ENCODE peak calls at places on chromosomes 7 and 10, in ten cellular contexts. One of them, this sample, is unnamed.

GRCh38 chr10:102916173-102916572 is 1.9 kb upstream of the CNNM2 start:
- DNase-seq in NCI-H1092 treated with DMSO at 0.1 percent for 48 hours: no peak
- DNase-seq in GM23338: no peak
- DNase-seq in NCI-H748 treated with DMSO at 0.1 percent for 48 hours: no peak
- DNase-seq in effector memory CD8-positive, alpha-beta T cell: no peak
- DNase-seq in lung microvascular endothelial cell: no peak
- DNase-seq in retinal pigment epithelial cell: no peak
- DNase-seq in IMR-90: no peak
- DNase-seq in uterus: no peak
- DNase-seq in breast epithelium: no peak
- DNase-seq in this sample: no peak

GRCh38 chr7:54841772-54842707 is 83.0 kb upstream of the SEC61G start:
- DNase-seq in NCI-H1092 treated with DMSO at 0.1 percent for 48 hours: peak; percentile 11
- DNase-seq in GM23338: peak; percentile 66
- DNase-seq in NCI-H748 treated with DMSO at 0.1 percent for 48 hours: no peak
- DNase-seq in effector memory CD8-positive, alpha-beta T cell: no peak
- DNase-seq in lung microvascular endothelial cell: peak; percentile 57
- DNase-seq in retinal pigment epithelial cell: no peak
- DNase-seq in IMR-90: peak; percentile 95
- DNase-seq in uterus: no peak
- DNase-seq in breast epithelium: no peak
- DNase-seq in this sample: no peak

GRCh38 chr7:43465581-43466554 is 117.0 kb upstream of the STK17A start:
- DNase-seq in NCI-H1092 treated with DMSO at 0.1 percent for 48 hours: no peak
- DNase-seq in GM23338: no peak
- DNase-seq in NCI-H748 treated with DMSO at 0.1 percent for 48 hours: no peak
- DNase-seq in effector memory CD8-positive, alpha-beta T cell: no peak
- DNase-seq in lung microvascular endothelial cell: no peak
- DNase-seq in retinal pigment epithelial cell: no peak
- DNase-seq in IMR-90: peak; percentile 8
- DNase-seq in uterus: no peak
- DNase-seq in breast epithelium: no peak
- DNase-seq in this sample: no peak

GRCh38 chr7:49852619-49853462 is 79.4 kb downstream of the VWC2 start:
- DNase-seq in NCI-H1092 treated with DMSO at 0.1 percent for 48 hours: peak; percentile 29
- DNase-seq in GM23338: peak; percentile 89
- DNase-seq in NCI-H748 treated with DMSO at 0.1 percent for 48 hours: peak; percentile 51
- DNase-seq in effector memory CD8-positive, alpha-beta T cell: no peak
- DNase-seq in lung microvascular endothelial cell: peak; percentile 7
- DNase-seq in retinal pigment epithelial cell: peak; percentile 2
- DNase-seq in IMR-90: peak; percentile 12
- DNase-seq in uterus: peak; percentile 26
- DNase-seq in breast epithelium: no peak
- DNase-seq in this sample: peak; percentile 6

GRCh38 chr7:114862406-114862805 is 59.5 kb upstream of the MDFIC start:
- DNase-seq in NCI-H1092 treated with DMSO at 0.1 percent for 48 hours: no peak
- DNase-seq in GM23338: no peak
- DNase-seq in NCI-H748 treated with DMSO at 0.1 percent for 48 hours: no peak
- DNase-seq in effector memory CD8-positive, alpha-beta T cell: no peak
- DNase-seq in lung microvascular endothelial cell: peak; percentile 88
- DNase-seq in retinal pigment epithelial cell: no peak
- DNase-seq in IMR-90: no peak
- DNase-seq in uterus: no peak
- DNase-seq in breast epithelium: no peak
- DNase-seq in this sample: no peak

GRCh38 chr7:41169307-41169706 is 533.6 kb downstream of the INHBA start:
- DNase-seq in NCI-H1092 treated with DMSO at 0.1 percent for 48 hours: no peak
- DNase-seq in GM23338: no peak
- DNase-seq in NCI-H748 treated with DMSO at 0.1 percent for 48 hours: no peak
- DNase-seq in effector memory CD8-positive, alpha-beta T cell: no peak
- DNase-seq in lung microvascular endothelial cell: peak; percentile 14
- DNase-seq in retinal pigment epithelial cell: no peak
- DNase-seq in IMR-90: peak; percentile 36
- DNase-seq in uterus: no peak
- DNase-seq in breast epithelium: no peak
- DNase-seq in this sample: no peak

GRCh38 chr7:66664590-66665293 is 36.1 kb downstream of the KCTD7 start:
- DNase-seq in NCI-H1092 treated with DMSO at 0.1 percent for 48 hours: no peak
- DNase-seq in GM23338: peak; percentile 24
- DNase-seq in NCI-H748 treated with DMSO at 0.1 percent for 48 hours: no peak
- DNase-seq in effector memory CD8-positive, alpha-beta T cell: no peak
- DNase-seq in lung microvascular endothelial cell: peak; percentile 70
- DNase-seq in retinal pigment epithelial cell: no peak
- DNase-seq in IMR-90: no peak
- DNase-seq in uterus: no peak
- DNase-seq in breast epithelium: no peak
- DNase-seq in this sample: no peak

GRCh38 chr7:73606801-73607691 is 17.3 kb downstream of the MLXIPL start:
- DNase-seq in NCI-H1092 treated with DMSO at 0.1 percent for 48 hours: peak; percentile 33
- DNase-seq in GM23338: peak; percentile 96
- DNase-seq in NCI-H748 treated with DMSO at 0.1 percent for 48 hours: peak; percentile 25
- DNase-seq in effector memory CD8-positive, alpha-beta T cell: peak; percentile 68
- DNase-seq in lung microvascular endothelial cell: peak; percentile 55
- DNase-seq in retinal pigment epithelial cell: no peak
- DNase-seq in IMR-90: peak; percentile 10
- DNase-seq in uterus: peak; percentile 46
- DNase-seq in breast epithelium: no peak
- DNase-seq in this sample: peak; percentile 52

GRCh38 chr10:14205246-14205645 is 125.5 kb downstream of the FRMD4A start:
- DNase-seq in NCI-H1092 treated with DMSO at 0.1 percent for 48 hours: no peak
- DNase-seq in GM23338: no peak
- DNase-seq in NCI-H748 treated with DMSO at 0.1 percent for 48 hours: no peak
- DNase-seq in effector memory CD8-positive, alpha-beta T cell: no peak
- DNase-seq in lung microvascular endothelial cell: no peak
- DNase-seq in retinal pigment epithelial cell: no peak
- DNase-seq in IMR-90: no peak
- DNase-seq in uterus: no peak
- DNase-seq in breast epithelium: no peak
- DNase-seq in this sample: no peak

GRCh38 chr10:125003901-125004467 is 62.1 kb downstream of the ZRANB1 start:
- DNase-seq in NCI-H1092 treated with DMSO at 0.1 percent for 48 hours: no peak
- DNase-seq in GM23338: no peak
- DNase-seq in NCI-H748 treated with DMSO at 0.1 percent for 48 hours: no peak
- DNase-seq in effector memory CD8-positive, alpha-beta T cell: no peak
- DNase-seq in lung microvascular endothelial cell: no peak
- DNase-seq in retinal pigment epithelial cell: no peak
- DNase-seq in IMR-90: no peak
- DNase-seq in uterus: no peak
- DNase-seq in breast epithelium: peak; percentile 13
- DNase-seq in this sample: no peak

GRCh38 chr10:90675621-90676020 is 182.2 kb downstream of the HTR7 start:
- DNase-seq in NCI-H1092 treated with DMSO at 0.1 percent for 48 hours: no peak
- DNase-seq in GM23338: no peak
- DNase-seq in NCI-H748 treated with DMSO at 0.1 percent for 48 hours: no peak
- DNase-seq in effector memory CD8-positive, alpha-beta T cell: no peak
- DNase-seq in lung microvascular endothelial cell: no peak
- DNase-seq in retinal pigment epithelial cell: no peak
- DNase-seq in IMR-90: peak; percentile 35
- DNase-seq in uterus: no peak
- DNase-seq in breast epithelium: no peak
- DNase-seq in this sample: no peak

GRCh38 chr10:5948999-5949759 is 28.2 kb downstream of the IL15RA start:
- DNase-seq in NCI-H1092 treated with DMSO at 0.1 percent for 48 hours: peak; percentile 11
- DNase-seq in GM23338: peak; percentile 86
- DNase-seq in NCI-H748 treated with DMSO at 0.1 percent for 48 hours: no peak
- DNase-seq in effector memory CD8-positive, alpha-beta T cell: no peak
- DNase-seq in lung microvascular endothelial cell: peak; percentile 66
- DNase-seq in retinal pigment epithelial cell: no peak
- DNase-seq in IMR-90: peak; percentile 71
- DNase-seq in uterus: peak; percentile 75
- DNase-seq in breast epithelium: peak; percentile 63
- DNase-seq in this sample: no peak

GRCh38 chr10:103693070-103693811 is 162.1 kb downstream of the SH3PXD2A start:
- DNase-seq in NCI-H1092 treated with DMSO at 0.1 percent for 48 hours: no peak
- DNase-seq in GM23338: peak; percentile 44
- DNase-seq in NCI-H748 treated with DMSO at 0.1 percent for 48 hours: no peak
- DNase-seq in effector memory CD8-positive, alpha-beta T cell: no peak
- DNase-seq in lung microvascular endothelial cell: no peak
- DNase-seq in retinal pigment epithelial cell: no peak
- DNase-seq in IMR-90: no peak
- DNase-seq in uterus: no peak
- DNase-seq in breast epithelium: no peak
- DNase-seq in this sample: peak; percentile 33

GRCh38 chr10:101260764-101261341 is 31.6 kb upstream of the LBX1 start:
- DNase-seq in NCI-H1092 treated with DMSO at 0.1 percent for 48 hours: no peak
- DNase-seq in GM23338: peak; percentile 87
- DNase-seq in NCI-H748 treated with DMSO at 0.1 percent for 48 hours: no peak
- DNase-seq in effector memory CD8-positive, alpha-beta T cell: no peak
- DNase-seq in lung microvascular endothelial cell: no peak
- DNase-seq in retinal pigment epithelial cell: no peak
- DNase-seq in IMR-90: no peak
- DNase-seq in uterus: no peak
- DNase-seq in breast epithelium: no peak
- DNase-seq in this sample: no peak

GRCh38 chr10:100838986-100839385 is 73.8 kb upstream of the SLF2 start:
- DNase-seq in NCI-H1092 treated with DMSO at 0.1 percent for 48 hours: no peak
- DNase-seq in GM23338: no peak
- DNase-seq in NCI-H748 treated with DMSO at 0.1 percent for 48 hours: no peak
- DNase-seq in effector memory CD8-positive, alpha-beta T cell: no peak
- DNase-seq in lung microvascular endothelial cell: no peak
- DNase-seq in retinal pigment epithelial cell: no peak
- DNase-seq in IMR-90: no peak
- DNase-seq in uterus: no peak
- DNase-seq in breast epithelium: no peak
- DNase-seq in this sample: no peak

GRCh38 chr7:150766334-150766709 is 29.1 kb downstream of the GIMAP5 start:
- DNase-seq in NCI-H1092 treated with DMSO at 0.1 percent for 48 hours: no peak
- DNase-seq in GM23338: no peak
- DNase-seq in NCI-H748 treated with DMSO at 0.1 percent for 48 hours: no peak
- DNase-seq in effector memory CD8-positive, alpha-beta T cell: no peak
- DNase-seq in lung microvascular endothelial cell: no peak
- DNase-seq in retinal pigment epithelial cell: no peak
- DNase-seq in IMR-90: no peak
- DNase-seq in uterus: no peak
- DNase-seq in breast epithelium: no peak
- DNase-seq in this sample: no peak

GRCh38 chr7:152674860-152675760 is 831 bp downstream of the XRCC2 start:
- DNase-seq in NCI-H1092 treated with DMSO at 0.1 percent for 48 hours: peak; percentile 90
- DNase-seq in GM23338: peak; percentile 55
- DNase-seq in NCI-H748 treated with DMSO at 0.1 percent for 48 hours: peak; percentile 93
- DNase-seq in effector memory CD8-positive, alpha-beta T cell: no peak
- DNase-seq in lung microvascular endothelial cell: peak; percentile 51
- DNase-seq in retinal pigment epithelial cell: no peak
- DNase-seq in IMR-90: peak; percentile 29
- DNase-seq in uterus: no peak
- DNase-seq in breast epithelium: no peak
- DNase-seq in this sample: no peak

GRCh38 chr7:32164341-32164996 is 94.3 kb upstream of the PDE1C start:
- DNase-seq in NCI-H1092 treated with DMSO at 0.1 percent for 48 hours: peak; percentile 70
- DNase-seq in GM23338: peak; percentile 75
- DNase-seq in NCI-H748 treated with DMSO at 0.1 percent for 48 hours: peak; percentile 5
- DNase-seq in effector memory CD8-positive, alpha-beta T cell: no peak
- DNase-seq in lung microvascular endothelial cell: peak; percentile 81
- DNase-seq in retinal pigment epithelial cell: no peak
- DNase-seq in IMR-90: peak; percentile 76
- DNase-seq in uterus: no peak
- DNase-seq in breast epithelium: no peak
- DNase-seq in this sample: no peak

GRCh38 chr10:43155716-43156115 is 17.5 kb downstream of the CSGALNACT2 start:
- DNase-seq in NCI-H1092 treated with DMSO at 0.1 percent for 48 hours: no peak
- DNase-seq in GM23338: no peak
- DNase-seq in NCI-H748 treated with DMSO at 0.1 percent for 48 hours: no peak
- DNase-seq in effector memory CD8-positive, alpha-beta T cell: no peak
- DNase-seq in lung microvascular endothelial cell: no peak
- DNase-seq in retinal pigment epithelial cell: no peak
- DNase-seq in IMR-90: no peak
- DNase-seq in uterus: no peak
- DNase-seq in breast epithelium: no peak
- DNase-seq in this sample: no peak

GRCh38 chr7:133645870-133646492 is 393.1 kb downstream of the EXOC4 start:
- DNase-seq in NCI-H1092 treated with DMSO at 0.1 percent for 48 hours: no peak
- DNase-seq in GM23338: no peak
- DNase-seq in NCI-H748 treated with DMSO at 0.1 percent for 48 hours: peak; percentile 18
- DNase-seq in effector memory CD8-positive, alpha-beta T cell: no peak
- DNase-seq in lung microvascular endothelial cell: no peak
- DNase-seq in retinal pigment epithelial cell: no peak
- DNase-seq in IMR-90: peak; percentile 49
- DNase-seq in uterus: no peak
- DNase-seq in breast epithelium: no peak
- DNase-seq in this sample: no peak

GRCh38 chr10:99435986-99436633 is 5.7 kb upstream of the GOT1 start:
- DNase-seq in NCI-H1092 treated with DMSO at 0.1 percent for 48 hours: peak; percentile 15
- DNase-seq in GM23338: peak; percentile 65
- DNase-seq in NCI-H748 treated with DMSO at 0.1 percent for 48 hours: peak; percentile 53
- DNase-seq in effector memory CD8-positive, alpha-beta T cell: peak; percentile 5
- DNase-seq in lung microvascular endothelial cell: peak; percentile 72
- DNase-seq in retinal pigment epithelial cell: no peak
- DNase-seq in IMR-90: peak; percentile 59
- DNase-seq in uterus: no peak
- DNase-seq in breast epithelium: no peak
- DNase-seq in this sample: peak; percentile 30

GRCh38 chr10:132749428-132749780 is 36.5 kb downstream of the NKX6-2 start:
- DNase-seq in NCI-H1092 treated with DMSO at 0.1 percent for 48 hours: no peak
- DNase-seq in GM23338: no peak
- DNase-seq in NCI-H748 treated with DMSO at 0.1 percent for 48 hours: no peak
- DNase-seq in effector memory CD8-positive, alpha-beta T cell: no peak
- DNase-seq in lung microvascular endothelial cell: no peak
- DNase-seq in retinal pigment epithelial cell: no peak
- DNase-seq in IMR-90: no peak
- DNase-seq in uterus: no peak
- DNase-seq in breast epithelium: no peak
- DNase-seq in this sample: no peak

GRCh38 chr7:14841086-14841485 is 61.5 kb downstream of the DGKB start:
- DNase-seq in NCI-H1092 treated with DMSO at 0.1 percent for 48 hours: no peak
- DNase-seq in GM23338: no peak
- DNase-seq in NCI-H748 treated with DMSO at 0.1 percent for 48 hours: no peak
- DNase-seq in effector memory CD8-positive, alpha-beta T cell: no peak
- DNase-seq in lung microvascular endothelial cell: no peak
- DNase-seq in retinal pigment epithelial cell: no peak
- DNase-seq in IMR-90: no peak
- DNase-seq in uterus: no peak
- DNase-seq in breast epithelium: no peak
- DNase-seq in this sample: no peak

GRCh38 chr7:112572669-112573301 is 92.0 kb downstream of the LSMEM1 start:
- DNase-seq in NCI-H1092 treated with DMSO at 0.1 percent for 48 hours: peak; percentile 72
- DNase-seq in GM23338: no peak
- DNase-seq in NCI-H748 treated with DMSO at 0.1 percent for 48 hours: peak; percentile 66
- DNase-seq in effector memory CD8-positive, alpha-beta T cell: no peak
- DNase-seq in lung microvascular endothelial cell: peak; percentile 34
- DNase-seq in retinal pigment epithelial cell: no peak
- DNase-seq in IMR-90: no peak
- DNase-seq in uterus: no peak
- DNase-seq in breast epithelium: no peak
- DNase-seq in this sample: no peak

GRCh38 chr7:99843808-99844207 is 16.0 kb downstream of the CYP3A43 start:
- DNase-seq in NCI-H1092 treated with DMSO at 0.1 percent for 48 hours: no peak
- DNase-seq in GM23338: no peak
- DNase-seq in NCI-H748 treated with DMSO at 0.1 percent for 48 hours: no peak
- DNase-seq in effector memory CD8-positive, alpha-beta T cell: no peak
- DNase-seq in lung microvascular endothelial cell: no peak
- DNase-seq in retinal pigment epithelial cell: no peak
- DNase-seq in IMR-90: no peak
- DNase-seq in uterus: no peak
- DNase-seq in breast epithelium: no peak
- DNase-seq in this sample: no peak

GRCh38 chr7:80095545-80095944 is 39.1 kb upstream of the GNAI1 start:
- DNase-seq in NCI-H1092 treated with DMSO at 0.1 percent for 48 hours: peak; percentile 15
- DNase-seq in GM23338: peak; percentile 23
- DNase-seq in NCI-H748 treated with DMSO at 0.1 percent for 48 hours: no peak
- DNase-seq in effector memory CD8-positive, alpha-beta T cell: no peak
- DNase-seq in lung microvascular endothelial cell: peak; percentile 48
- DNase-seq in retinal pigment epithelial cell: no peak
- DNase-seq in IMR-90: peak; percentile 29
- DNase-seq in uterus: no peak
- DNase-seq in breast epithelium: no peak
- DNase-seq in this sample: peak; percentile 17

GRCh38 chr7:40833541-40834234 is 698.9 kb downstream of the SUGCT start:
- DNase-seq in NCI-H1092 treated with DMSO at 0.1 percent for 48 hours: no peak
- DNase-seq in GM23338: no peak
- DNase-seq in NCI-H748 treated with DMSO at 0.1 percent for 48 hours: no peak
- DNase-seq in effector memory CD8-positive, alpha-beta T cell: no peak
- DNase-seq in lung microvascular endothelial cell: peak; percentile 6
- DNase-seq in retinal pigment epithelial cell: no peak
- DNase-seq in IMR-90: peak; percentile 55
- DNase-seq in uterus: no peak
- DNase-seq in breast epithelium: no peak
- DNase-seq in this sample: no peak

GRCh38 chr10:20406607-20407188 is 490.4 kb downstream of the NEBL start:
- DNase-seq in NCI-H1092 treated with DMSO at 0.1 percent for 48 hours: no peak
- DNase-seq in GM23338: no peak
- DNase-seq in NCI-H748 treated with DMSO at 0.1 percent for 48 hours: no peak
- DNase-seq in effector memory CD8-positive, alpha-beta T cell: no peak
- DNase-seq in lung microvascular endothelial cell: no peak
- DNase-seq in retinal pigment epithelial cell: no peak
- DNase-seq in IMR-90: no peak
- DNase-seq in uterus: no peak
- DNase-seq in breast epithelium: no peak
- DNase-seq in this sample: no peak